ENCODE peak calls at places on chromosomes 4 and X, in nine cellular contexts. One of them, this sample, is unnamed.

GRCh38 chr4:168509786-168510185 is 12.9 kb downstream of the PALLD start:
- DNase-seq in A549: no peak
- DNase-seq in testis: no peak
- DNase-seq in pancreas: no peak
- DNase-seq in CD8-positive, alpha-beta T cell: peak
- DNase-seq in psoas muscle: no peak
- DNase-seq in tibial artery: no peak
- DNase-seq in kidney: no peak
- DNase-seq in OCI-LY7: no peak
- DNase-seq in this sample: peak

GRCh38 chr4:57612279-57612678 is 502.1 kb upstream of the IGFBP7 start:
- DNase-seq in kidney: no peak
- DNase-seq in OCI-LY7: no peak
- DNase-seq in pancreas: no peak
- DNase-seq in tibial artery: no peak
- DNase-seq in testis: no peak
- DNase-seq in A549: no peak
- DNase-seq in CD8-positive, alpha-beta T cell: no peak
- DNase-seq in psoas muscle: no peak
- DNase-seq in this sample: no peak

GRCh38 chrX:10557166-10557565 is 63.2 kb downstream of the MID1 start:
- DNase-seq in psoas muscle: no peak
- DNase-seq in pancreas: no peak
- DNase-seq in tibial artery: no peak
- DNase-seq in CD8-positive, alpha-beta T cell: no peak
- DNase-seq in OCI-LY7: no peak
- DNase-seq in A549: no peak
- DNase-seq in testis: no peak
- DNase-seq in kidney: no peak
- DNase-seq in this sample: no peak

GRCh38 chr4:142846105-142846728 is at the start of gene INPP4B:
- DNase-seq in tibial artery: peak
- DNase-seq in psoas muscle: peak
- DNase-seq in CD8-positive, alpha-beta T cell: peak
- DNase-seq in kidney: peak
- DNase-seq in A549: no peak
- DNase-seq in testis: peak
- DNase-seq in OCI-LY7: no peak
- DNase-seq in pancreas: peak
- DNase-seq in this sample: peak

GRCh38 chrX:33156152-33156726 is 55.1 kb downstream of the DMD start:
- DNase-seq in testis: no peak
- DNase-seq in tibial artery: no peak
- DNase-seq in OCI-LY7: no peak
- DNase-seq in kidney: no peak
- DNase-seq in psoas muscle: no peak
- DNase-seq in A549: no peak
- DNase-seq in pancreas: no peak
- DNase-seq in CD8-positive, alpha-beta T cell: no peak
- DNase-seq in this sample: no peak

GRCh38 chrX:19867411-19867732 is 20.0 kb downstream of the SH3KBP1 start:
- DNase-seq in CD8-positive, alpha-beta T cell: no peak
- DNase-seq in psoas muscle: no peak
- DNase-seq in tibial artery: no peak
- DNase-seq in OCI-LY7: no peak
- DNase-seq in testis: no peak
- DNase-seq in kidney: no peak
- DNase-seq in A549: no peak
- DNase-seq in pancreas: no peak
- DNase-seq in this sample: no peak

GRCh38 chr4:80322716-80323115 is 12.8 kb upstream of the CFAP299 start:
- DNase-seq in kidney: no peak
- DNase-seq in CD8-positive, alpha-beta T cell: no peak
- DNase-seq in OCI-LY7: peak
- DNase-seq in A549: no peak
- DNase-seq in pancreas: no peak
- DNase-seq in tibial artery: no peak
- DNase-seq in psoas muscle: no peak
- DNase-seq in testis: no peak
- DNase-seq in this sample: no peak

GRCh38 chr4:84503495-84504437 is 4.7 kb upstream of the NKX6-1 start:
- DNase-seq in CD8-positive, alpha-beta T cell: no peak
- DNase-seq in OCI-LY7: peak
- DNase-seq in tibial artery: no peak
- DNase-seq in kidney: no peak
- DNase-seq in pancreas: no peak
- DNase-seq in A549: peak
- DNase-seq in psoas muscle: no peak
- DNase-seq in testis: no peak
- DNase-seq in this sample: peak

GRCh38 chr4:19614171-19614570 is 637.5 kb upstream of the SLIT2 start:
- DNase-seq in A549: no peak
- DNase-seq in psoas muscle: no peak
- DNase-seq in testis: no peak
- DNase-seq in pancreas: no peak
- DNase-seq in tibial artery: no peak
- DNase-seq in OCI-LY7: no peak
- DNase-seq in kidney: no peak
- DNase-seq in CD8-positive, alpha-beta T cell: no peak
- DNase-seq in this sample: no peak

GRCh38 chrX:101450951-101451350 is 34.3 kb upstream of the ARMCX4 start:
- DNase-seq in tibial artery: no peak
- DNase-seq in OCI-LY7: no peak
- DNase-seq in pancreas: no peak
- DNase-seq in CD8-positive, alpha-beta T cell: no peak
- DNase-seq in kidney: peak
- DNase-seq in psoas muscle: peak
- DNase-seq in testis: no peak
- DNase-seq in A549: no peak
- DNase-seq in this sample: no peak

GRCh38 chr4:72496119-72496518 is 72.9 kb downstream of the ADAMTS3 start:
- DNase-seq in pancreas: no peak
- DNase-seq in CD8-positive, alpha-beta T cell: no peak
- DNase-seq in psoas muscle: no peak
- DNase-seq in A549: no peak
- DNase-seq in OCI-LY7: no peak
- DNase-seq in kidney: no peak
- DNase-seq in tibial artery: no peak
- DNase-seq in testis: no peak
- DNase-seq in this sample: no peak

GRCh38 chrX:40076750-40077149 is 21.0 kb downstream of the BCOR start:
- DNase-seq in kidney: no peak
- DNase-seq in testis: no peak
- DNase-seq in OCI-LY7: no peak
- DNase-seq in pancreas: no peak
- DNase-seq in psoas muscle: no peak
- DNase-seq in CD8-positive, alpha-beta T cell: no peak
- DNase-seq in tibial artery: no peak
- DNase-seq in A549: no peak
- DNase-seq in this sample: no peak

GRCh38 chr4:6886886-6887285 is 22.7 kb upstream of the TBC1D14 start:
- DNase-seq in kidney: no peak
- DNase-seq in pancreas: no peak
- DNase-seq in tibial artery: no peak
- DNase-seq in OCI-LY7: no peak
- DNase-seq in A549: no peak
- DNase-seq in testis: no peak
- DNase-seq in psoas muscle: no peak
- DNase-seq in CD8-positive, alpha-beta T cell: no peak
- DNase-seq in this sample: no peak

GRCh38 chr4:6885953-6886557 is 23.6 kb upstream of the TBC1D14 start:
- DNase-seq in kidney: no peak
- DNase-seq in pancreas: no peak
- DNase-seq in testis: peak
- DNase-seq in psoas muscle: peak
- DNase-seq in tibial artery: peak
- DNase-seq in CD8-positive, alpha-beta T cell: no peak
- DNase-seq in A549: no peak
- DNase-seq in OCI-LY7: peak
- DNase-seq in this sample: no peak

GRCh38 chr4:6889101-6889735 is 20.4 kb upstream of the TBC1D14 start:
- DNase-seq in kidney: no peak
- DNase-seq in pancreas: no peak
- DNase-seq in testis: no peak
- DNase-seq in A549: no peak
- DNase-seq in OCI-LY7: no peak
- DNase-seq in psoas muscle: no peak
- DNase-seq in CD8-positive, alpha-beta T cell: no peak
- DNase-seq in tibial artery: no peak
- DNase-seq in this sample: no peak

GRCh38 chr4:6888506-6889071 is 21.0 kb upstream of the TBC1D14 start:
- DNase-seq in pancreas: no peak
- DNase-seq in testis: no peak
- DNase-seq in tibial artery: no peak
- DNase-seq in psoas muscle: no peak
- DNase-seq in CD8-positive, alpha-beta T cell: no peak
- DNase-seq in kidney: no peak
- DNase-seq in A549: no peak
- DNase-seq in OCI-LY7: no peak
- DNase-seq in this sample: no peak

GRCh38 chr4:6887591-6888371 is 21.8 kb upstream of the TBC1D14 start:
- DNase-seq in OCI-LY7: no peak
- DNase-seq in A549: no peak
- DNase-seq in pancreas: no peak
- DNase-seq in tibial artery: peak
- DNase-seq in psoas muscle: peak
- DNase-seq in kidney: peak
- DNase-seq in CD8-positive, alpha-beta T cell: no peak
- DNase-seq in testis: no peak
- DNase-seq in this sample: no peak
- H3K4me3 ChIP-seq in OCI-LY7: no peak
- H3K4me3 ChIP-seq in A549: no peak
- H3K4me3 ChIP-seq in pancreas: no peak
- H3K4me3 ChIP-seq in tibial artery: no peak
- H3K4me3 ChIP-seq in psoas muscle: no peak
- H3K4me3 ChIP-seq in kidney: no peak
- H3K4me3 ChIP-seq in CD8-positive, alpha-beta T cell: no peak
- H3K4me3 ChIP-seq in testis: no peak
- H3K4me3 ChIP-seq in this sample: no peak

GRCh38 chr4:3779509-3779908 is 13.3 kb downstream of the ADRA2C start:
- DNase-seq in kidney: no peak
- DNase-seq in psoas muscle: no peak
- DNase-seq in OCI-LY7: no peak
- DNase-seq in tibial artery: no peak
- DNase-seq in CD8-positive, alpha-beta T cell: no peak
- DNase-seq in testis: no peak
- DNase-seq in pancreas: no peak
- DNase-seq in A549: no peak
- DNase-seq in this sample: no peak

GRCh38 chr4:3781193-3781886 is 15.2 kb downstream of the ADRA2C start:
- DNase-seq in testis: no peak
- DNase-seq in psoas muscle: no peak
- DNase-seq in A549: peak
- DNase-seq in OCI-LY7: peak
- DNase-seq in tibial artery: no peak
- DNase-seq in kidney: no peak
- DNase-seq in CD8-positive, alpha-beta T cell: no peak
- DNase-seq in pancreas: no peak
- DNase-seq in this sample: no peak

GRCh38 chr4:3781997-3782930 is 16.1 kb downstream of the ADRA2C start:
- DNase-seq in testis: no peak
- DNase-seq in A549: no peak
- DNase-seq in pancreas: no peak
- DNase-seq in psoas muscle: no peak
- DNase-seq in OCI-LY7: no peak
- DNase-seq in tibial artery: no peak
- DNase-seq in CD8-positive, alpha-beta T cell: no peak
- DNase-seq in kidney: no peak
- DNase-seq in this sample: no peak

GRCh38 chr4:3777669-3778068 is 11.5 kb downstream of the ADRA2C start:
- DNase-seq in OCI-LY7: no peak
- DNase-seq in tibial artery: no peak
- DNase-seq in pancreas: no peak
- DNase-seq in kidney: no peak
- DNase-seq in A549: no peak
- DNase-seq in testis: no peak
- DNase-seq in psoas muscle: no peak
- DNase-seq in CD8-positive, alpha-beta T cell: no peak
- DNase-seq in this sample: no peak

GRCh38 chr4:3780347-3781171 is 14.4 kb downstream of the ADRA2C start:
- DNase-seq in psoas muscle: no peak
- DNase-seq in tibial artery: no peak
- DNase-seq in testis: no peak
- DNase-seq in pancreas: peak
- DNase-seq in CD8-positive, alpha-beta T cell: no peak
- DNase-seq in A549: no peak
- DNase-seq in kidney: no peak
- DNase-seq in OCI-LY7: no peak
- DNase-seq in this sample: no peak
- H3K4me3 ChIP-seq in psoas muscle: no peak
- H3K4me3 ChIP-seq in tibial artery: no peak
- H3K4me3 ChIP-seq in testis: no peak
- H3K4me3 ChIP-seq in pancreas: no peak
- H3K4me3 ChIP-seq in CD8-positive, alpha-beta T cell: no peak
- H3K4me3 ChIP-seq in A549: no peak
- H3K4me3 ChIP-seq in kidney: no peak
- H3K4me3 ChIP-seq in OCI-LY7: no peak
- H3K4me3 ChIP-seq in this sample: no peak

GRCh38 chrX:68431836-68432235 is 1.5 kb downstream of the OPHN1 start:
- DNase-seq in CD8-positive, alpha-beta T cell: no peak
- DNase-seq in OCI-LY7: no peak
- DNase-seq in psoas muscle: no peak
- DNase-seq in pancreas: no peak
- DNase-seq in A549: no peak
- DNase-seq in testis: no peak
- DNase-seq in tibial artery: no peak
- DNase-seq in kidney: no peak
- DNase-seq in this sample: no peak
- H3K4me3 ChIP-seq in CD8-positive, alpha-beta T cell: no peak
- H3K4me3 ChIP-seq in OCI-LY7: no peak
- H3K4me3 ChIP-seq in psoas muscle: peak
- H3K4me3 ChIP-seq in pancreas: no peak
- H3K4me3 ChIP-seq in A549: no peak
- H3K4me3 ChIP-seq in testis: no peak
- H3K4me3 ChIP-seq in tibial artery: no peak
- H3K4me3 ChIP-seq in kidney: no peak
- H3K4me3 ChIP-seq in this sample: no peak

DNA sequence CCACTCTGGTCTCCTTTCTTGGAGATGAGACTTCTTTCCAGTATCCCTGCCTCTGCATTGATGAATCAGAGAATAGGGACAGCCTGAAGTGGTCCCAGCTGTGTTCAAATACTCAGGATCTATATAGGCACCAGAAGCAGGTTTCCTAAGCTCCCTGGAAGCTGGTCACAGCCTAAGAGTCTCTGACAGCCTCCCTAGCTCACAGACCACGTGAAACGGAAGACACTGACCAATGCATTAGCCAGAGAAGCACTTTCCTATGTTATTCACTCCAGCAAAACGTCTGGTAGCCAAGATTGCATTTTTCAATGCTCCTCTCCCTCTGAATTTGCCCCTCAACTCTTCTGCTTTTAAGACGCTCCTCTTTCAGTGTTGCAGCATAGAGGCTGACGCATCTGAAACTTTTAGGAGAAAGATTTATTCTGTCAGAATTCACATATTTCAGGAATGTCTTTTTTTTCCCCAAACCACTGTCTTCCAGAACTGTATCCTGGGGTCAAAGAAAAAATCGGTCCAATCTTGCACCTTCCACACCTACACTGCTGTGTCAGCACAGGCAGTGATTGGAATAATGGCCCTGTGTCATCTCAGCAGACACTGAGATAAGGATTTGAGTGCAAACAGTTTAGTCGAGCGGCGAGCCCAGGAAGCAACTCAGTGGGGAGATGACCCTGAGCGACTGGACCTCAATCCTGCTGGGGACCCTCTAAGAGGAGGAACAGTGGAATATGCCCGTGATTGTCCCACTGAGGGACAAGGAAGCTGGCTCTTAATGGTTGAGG is 109.4 kb downstream of the SMIM20 start:
- DNase-seq in pancreas: no peak
- DNase-seq in A549: no peak
- DNase-seq in CD8-positive, alpha-beta T cell: no peak
- DNase-seq in psoas muscle: no peak
- DNase-seq in tibial artery: no peak
- DNase-seq in kidney: no peak
- DNase-seq in testis: no peak
- DNase-seq in OCI-LY7: no peak
- DNase-seq in this sample: no peak
- H3K4me3 ChIP-seq in pancreas: no peak
- H3K4me3 ChIP-seq in A549: no peak
- H3K4me3 ChIP-seq in CD8-positive, alpha-beta T cell: no peak
- H3K4me3 ChIP-seq in psoas muscle: no peak
- H3K4me3 ChIP-seq in tibial artery: no peak
- H3K4me3 ChIP-seq in kidney: no peak
- H3K4me3 ChIP-seq in testis: no peak
- H3K4me3 ChIP-seq in OCI-LY7: no peak
- H3K4me3 ChIP-seq in this sample: no peak